ENCODE peak calls at places on chromosomes 13 and 19, in seven cellular contexts. E, I, P, O, Z, S and R are unnamed samples.

GRCh38 chr19:55820037-55820436 is 11.8 kb downstream of the NLRP11 start:
- ATAC-seq in E (no peak), I (no peak), P (no peak), O (no peak), Z (no peak), S (no peak), R (no peak)

GRCh38 chr13:91313103-91313502 is 34.4 kb upstream of the MIR17HG start:
- ATAC-seq in E (peak), I (no peak), P (peak), O (peak), Z (no peak), S (no peak), R (no peak)

GRCh38 chr19:280541-281007 is 10.6 kb downstream of the PLPP2 start:
- ATAC-seq in E (no peak), I (no peak), P (no peak), O (no peak), Z (no peak), S (no peak), R (no peak)

GRCh38 chr19:4414800-4415251 is 12.4 kb downstream of the CHAF1A start:
- ATAC-seq in E (no peak), I (no peak), P (no peak), O (no peak), Z (no peak), S (peak), R (no peak)

GRCh38 chr19:50239916-50240585 is 36.6 kb downstream of the MYH14 start:
- ATAC-seq in E (no peak), I (no peak), P (no peak), O (no peak), Z (no peak), S (no peak), R (no peak)

GRCh38 chr13:27028683-27029480 is 142.7 kb downstream of the USP12 start:
- ATAC-seq in E (no peak), I (no peak), P (no peak), O (no peak), Z (no peak), S (no peak), R (no peak)

GRCh38 chr19:34274827-34275625 is 20.7 kb downstream of the GARRE1 start:
- ATAC-seq in E (no peak), I (no peak), P (no peak), O (no peak), Z (no peak), S (no peak), R (no peak)

GRCh38 chr13:24927810-24928404 is 163.9 kb downstream of the RNF17 start:
- ATAC-seq in E (no peak), I (no peak), P (no peak), O (no peak), Z (no peak), S (no peak), R (no peak)

GRCh38 chr19:7251502-7251901 is 42.7 kb downstream of the INSR start:
- ATAC-seq in E (no peak), I (no peak), P (no peak), O (no peak), Z (no peak), S (no peak), R (no peak)

GRCh38 chr13:106591299-106591698 is 23.4 kb upstream of the ARGLU1 start:
- ATAC-seq in E (no peak), I (no peak), P (no peak), O (no peak), Z (no peak), S (no peak), R (no peak)

GRCh38 chr13:46355088-46355468 is 32.0 kb downstream of the RUBCNL start:
- ATAC-seq in E (no peak), I (no peak), P (no peak), O (peak), Z (no peak), S (no peak), R (no peak)

GRCh38 chr19:32542477-32543106 is 38.4 kb upstream of the PDCD5 start:
- ATAC-seq in E (no peak), I (no peak), P (no peak), O (no peak), Z (no peak), S (no peak), R (no peak)

GRCh38 chr19:3852614-3853254 is 16.1 kb downstream of the ZFR2 start:
- ATAC-seq in E (no peak), I (peak), P (no peak), O (no peak), Z (no peak), S (peak), R (peak)

GRCh38 chr13:27869436-27870090 is 50.2 kb upstream of the PDX1 start:
- ATAC-seq in E (no peak), I (no peak), P (no peak), O (no peak), Z (no peak), S (no peak), R (no peak)

GRCh38 chr19:489418-490196 is 6.7 kb upstream of the MADCAM1 start:
- ATAC-seq in E (peak), I (peak), P (peak), O (no peak), Z (peak), S (peak), R (peak)

GRCh38 chr19:17450264-17451075 is 2.0 kb upstream of the TMEM221 start:
- ATAC-seq in E (peak), I (no peak), P (no peak), O (peak), Z (no peak), S (no peak), R (peak)